ENCODE peak calls at places on chromosomes 2 and 18, in six cellular contexts. F is activated T-cell treated with anti-CD3 and anti-CD28 coated beads for 24 hours, T is NCI-H1694 treated with DMSO at 0.1 percent for 48 hours, R is Calu3, C is cerebellum, N is ACHN. Y is an unnamed sample.
A peak's percentile ranks its signal among the peaks of the same experiment; 100 is the strongest.

GRCh38 chr2:171965661-171966060 is 34.1 kb upstream of the METAP1D start:
- DNase-seq in N (no peak), C (no peak), F (no peak), R (no peak), T (no peak), Y (no peak)

GRCh38 chr2:164943289-164943688 is 12.0 kb downstream of the SLC38A11 start:
- DNase-seq in N (no peak), R (no peak), C (no peak), F (no peak), T (no peak), Y (no peak)

GRCh38 chr2:143954208-143954607 is 565.7 kb downstream of the ZEB2 start:
- DNase-seq in R (no peak), N (no peak), F (no peak), C (no peak), T (no peak), Y (no peak)

GRCh38 chr2:236166157-236166780 is 1.9 kb downstream of the GBX2 start:
- DNase-seq in R (no peak), C (no peak), T (no peak), N (no peak), F (no peak), Y (no peak)

GRCh38 chr2:88144914-88145497 is 17.1 kb upstream of the FABP1 start:
- DNase-seq in C (no peak), N (no peak), T (no peak), R (no peak), F (no peak), Y (no peak)

GRCh38 chr2:40300391-40300790 is 151.5 kb downstream of the SLC8A1 start:
- DNase-seq in N (no peak), R (no peak), C (no peak), T (no peak), F (no peak), Y (no peak)

GRCh38 chr2:95372845-95373244 is 29.7 kb upstream of the FAHD2A start:
- DNase-seq in T (no peak), C (no peak), F (no peak), R (no peak), N (no peak), Y (no peak)

GRCh38 chr2:183825710-183826109 is 701.5 kb downstream of the NUP35 start:
- DNase-seq in T (no peak), F (no peak), R (no peak), C (no peak), N (no peak), Y (peak; percentile 22)

GRCh38 chr18:6776193-6776592 is 46.7 kb downstream of the ARHGAP28 start:
- DNase-seq in T (no peak), R (no peak), F (no peak), C (no peak), N (no peak), Y (no peak)

GRCh38 chr2:179435021-179435420 is 170.4 kb upstream of the SESTD1 start:
- DNase-seq in N (no peak), R (no peak), T (no peak), C (no peak), F (no peak), Y (no peak)

GRCh38 chr2:197265931-197266330 is 44.6 kb downstream of the ANKRD44 start:
- DNase-seq in C (no peak), T (no peak), F (no peak), N (no peak), R (no peak), Y (no peak)

GRCh38 chr2:215171151-215171550 is 32.7 kb upstream of the ABCA12 start:
- DNase-seq in R (no peak), N (peak; percentile 38), T (no peak), C (no peak), F (no peak), Y (no peak)

GRCh38 chr2:159030674-159031380 is 62.4 kb downstream of the TANC1 start:
- DNase-seq in T (no peak), N (peak; percentile 87), C (no peak), R (peak; percentile 23), F (no peak), Y (peak; percentile 83)

GRCh38 chr2:9993490-9994165 is 42.1 kb downstream of the GRHL1 start:
- DNase-seq in N (no peak), F (no peak), T (no peak), C (peak; percentile 48), R (no peak), Y (no peak)

GRCh38 chr2:170170281-170171035 is 7.5 kb upstream of the MYO3B start:
- DNase-seq in F (no peak), N (no peak), C (no peak), T (peak; percentile 40), R (no peak), Y (no peak)

GRCh38 chr2:173355132-173355865 is 627 bp downstream of the CDCA7 start:
- DNase-seq in C (no peak), F (peak; percentile 11), N (peak; percentile 79), R (peak; percentile 56), T (peak; percentile 26), Y (no peak)

GRCh38 chr2:27420996-27421395 is 7.4 kb upstream of the NRBP1 start:
- DNase-seq in N (no peak), F (no peak), T (no peak), C (no peak), R (no peak), Y (no peak)

GRCh38 chr2:201191132-201191875 is 8.4 kb downstream of the CASP10 start:
- DNase-seq in C (no peak), N (no peak), F (no peak), T (no peak), R (no peak), Y (no peak)

GRCh38 chr2:66580343-66580954 is 145.5 kb downstream of the MEIS1 start:
- DNase-seq in R (no peak), N (no peak), C (no peak), T (no peak), F (no peak), Y (no peak)

GRCh38 chr2:108921096-108922030 is 67.7 kb downstream of the EDAR start:
- DNase-seq in T (no peak), F (no peak), R (no peak), C (no peak), N (no peak), Y (no peak)

GRCh38 chr2:241309684-241310117 is 5.8 kb downstream of the HDLBP start:
- DNase-seq in T (no peak), C (no peak), F (peak; percentile 62), N (peak; percentile 42), R (no peak), Y (peak; percentile 21)

GRCh38 chr2:168583710-168584521 is 127.8 kb downstream of the CERS6 start:
- DNase-seq in C (peak; percentile 17), R (no peak), N (peak; percentile 56), F (no peak), T (peak; percentile 8), Y (no peak)

GRCh38 chr18:49555641-49556040 is 6.2 kb upstream of the LIPG start:
- DNase-seq in C (no peak), R (no peak), T (no peak), F (no peak), N (no peak), Y (no peak)

GRCh38 chr2:15042824-15043223 is 410.3 kb downstream of the LRATD1 start:
- DNase-seq in R (no peak), T (peak; percentile 38), N (no peak), C (no peak), F (no peak), Y (peak; percentile 30)

GRCh38 chr2:3679180-3679579 is 21.2 kb downstream of the ALLC start:
- DNase-seq in N (no peak), T (no peak), C (no peak), R (no peak), F (no peak), Y (no peak)

Y was measured in PC-9.